ENCODE peak calls at places on chromosomes 6 and 20, in six cellular contexts. Y is stimulated activated CD4-positive, alpha-beta T cell treated with anti-CD3 and anti-CD28 coated beads, Interleukin-15, amount 100 ng/mL, for 48 hours; W is activated gamma-delta T cell treated with Interleukin-2 at 50 U/mL for 16 hours; E is MCF 10A; R is T-cell; D is neural crest cell. A is an unnamed sample.

GRCh38 chr6:7770111-7770510 is 44.2 kb downstream of the BMP6 start:
- DNase-seq in Y (no peak), W (no peak), E (no peak), R (no peak), D (no peak), A (no peak)

GRCh38 chr6:124989136-124989983 is 27.1 kb downstream of the RNF217 start:
- DNase-seq in Y (no peak), W (no peak), E (no peak), R (no peak), D (no peak), A (no peak)

GRCh38 chr6:35490821-35491557 is 5.9 kb downstream of the TEAD3 start:
- DNase-seq in Y (no peak), W (no peak), E (no peak), R (no peak), D (no peak), A (no peak)

GRCh38 chr20:33832113-33832853 is 21.1 kb downstream of the CHMP4B start:
- DNase-seq in Y (no peak), W (no peak), E (no peak), R (no peak), D (peak), A (no peak)

GRCh38 chr6:161151660-161152526 is 122.0 kb downstream of the AGPAT4 start:
- DNase-seq in Y (no peak), W (no peak), E (no peak), R (no peak), D (no peak), A (no peak)

GRCh38 chr6:154370545-154370944 is 13.9 kb upstream of the IPCEF1 start:
- DNase-seq in Y (no peak), W (no peak), E (peak), R (peak), D (no peak), A (peak)

GRCh38 chr20:48831702-48832422 is 4.1 kb upstream of the PREX1 start:
- DNase-seq in Y (no peak), W (no peak), E (peak), R (no peak), D (no peak), A (peak)

GRCh38 chr6:3137057-3137777 is 18.7 kb downstream of the BPHL start:
- DNase-seq in Y (no peak), W (no peak), E (no peak), R (no peak), D (no peak), A (no peak)

GRCh38 chr6:3353504-3353903 is 94.8 kb downstream of the PSMG4 start:
- DNase-seq in Y (no peak), W (no peak), E (no peak), R (no peak), D (no peak), A (no peak)

GRCh38 chr6:112018619-112019416 is 35.1 kb upstream of the CCN6 start:
- DNase-seq in Y (no peak), W (no peak), E (no peak), R (no peak), D (no peak), A (peak)

GRCh38 chr6:1575213-1576041 is 34.3 kb upstream of the FOXC1 start:
- DNase-seq in Y (no peak), W (no peak), E (no peak), R (no peak), D (no peak), A (peak)

GRCh38 chr20:31673943-31674463 is 36.3 kb downstream of the COX4I2 start:
- DNase-seq in Y (no peak), W (no peak), E (no peak), R (no peak), D (no peak), A (no peak)

GRCh38 chr6:25477006-25477590 is 174.9 kb upstream of the SCGN start:
- DNase-seq in Y (no peak), W (no peak), E (peak), R (no peak), D (no peak), A (no peak)

GRCh38 chr20:63334356-63334755 is 26.8 kb downstream of the CHRNA4 start:
- DNase-seq in Y (no peak), W (no peak), E (no peak), R (no peak), D (no peak), A (no peak)

GRCh38 chr6:2132416-2132815 is 113.0 kb downstream of the GMDS start:
- DNase-seq in Y (no peak), W (no peak), E (peak), R (no peak), D (no peak), A (peak)

GRCh38 chr20:48983423-48984400 is 62.2 kb downstream of the ARFGEF2 start:
- DNase-seq in Y (no peak), W (no peak), E (peak), R (no peak), D (no peak), A (peak)

GRCh38 chr6:81215092-81215432 is 537.4 kb downstream of the TENT5A start:
- DNase-seq in Y (no peak), W (no peak), E (no peak), R (no peak), D (no peak), A (no peak)